ENCODE peak calls at places on chromosomes 4 and X, in nine cellular contexts. U is A549, W is H9, K is IMR-90, Q is MM.1S, O is thoracic aorta, E is left ventricle myocardium inferior, X is endodermal cell, V is keratinocyte. F is an unnamed sample. For H3K4me1, the result is how much of the 10 kb centered on the place peaks cover.

GRCh38 chr4:123785515-123785914 is 388.9 kb downstream of the SPRY1 start:
- DNase-seq in U (no peak), X (peak), W (peak), V (peak), K (peak), Q (no peak), O (no peak), E (peak), F (peak)

GRCh38 chr4:25213327-25213979 is 20.4 kb upstream of the PI4K2B start:
- DNase-seq in W (no peak), U (no peak), Q (no peak), X (no peak), K (no peak), V (no peak), O (no peak), E (no peak), F (no peak)

GRCh38 chrX:82757614-82758013 is 750.5 kb upstream of the POU3F4 start:
- DNase-seq in E (no peak), X (no peak), W (no peak), Q (no peak), V (no peak), O (no peak), U (no peak), K (no peak), F (no peak)

GRCh38 chr4:81844717-81845116 is 373.0 kb upstream of the RASGEF1B start:
- DNase-seq in X (peak), U (peak), V (peak), W (peak), E (peak), O (peak), K (peak), Q (peak), F (peak)

GRCh38 chrX:21885568-21885967 is 29.8 kb downstream of the YY2 start:
- DNase-seq in U (no peak), Q (no peak), X (no peak), E (no peak), K (peak), V (no peak), W (no peak), O (no peak), F (no peak)

GRCh38 chr4:5785806-5786680 is 75.0 kb downstream of the EVC start:
- DNase-seq in W (peak), K (peak), E (no peak), X (no peak), O (no peak), Q (no peak), V (no peak), U (no peak), F (peak)

GRCh38 chr4:121728066-121728465 is 31.3 kb upstream of the ANXA5 start:
- DNase-seq in O (no peak), X (no peak), V (no peak), W (no peak), Q (no peak), E (no peak), K (peak), U (peak), F (no peak)

GRCh38 chrX:134255555-134255954 is 18.6 kb downstream of the CCDC160 start:
- DNase-seq in X (no peak), W (no peak), K (no peak), U (no peak), O (no peak), Q (no peak), E (no peak), V (no peak), F (no peak)

GRCh38 chr4:183369073-183369472 is 46.8 kb upstream of the CLDN24 start:
- DNase-seq in U (no peak), W (no peak), E (no peak), Q (no peak), V (no peak), X (no peak), K (no peak), O (no peak), F (no peak)

GRCh38 chrX:52420824-52421443 is 52.1 kb downstream of the XAGE2 start:
- DNase-seq in O (no peak), X (no peak), Q (no peak), V (no peak), K (peak), W (no peak), U (no peak), E (no peak), F (no peak)

GRCh38 chr4:159035570-159035969 is 67.3 kb upstream of the RAPGEF2 start:
- DNase-seq in Q (peak), K (no peak), U (no peak), X (no peak), O (no peak), W (no peak), E (no peak), V (no peak), F (no peak)

GRCh38 chr4:168683595-168683994 is 186.7 kb downstream of the PALLD start:
- DNase-seq in O (no peak), V (no peak), K (peak), X (no peak), Q (no peak), W (no peak), E (no peak), U (no peak), F (no peak)

GRCh38 chr4:1014395-1015167 is 3.2 kb downstream of the FGFRL1 start:
- DNase-seq in X (no peak), U (no peak), E (no peak), Q (no peak), K (no peak), W (no peak), O (no peak), V (no peak), F (no peak)

GRCh38 chr4:32931475-32931874 is 2211.3 kb downstream of the PCDH7 start:
- DNase-seq in E (no peak), K (no peak), V (no peak), X (no peak), W (no peak), U (no peak), O (no peak), Q (no peak), F (no peak)

GRCh38 chr4:37516057-37516775 is 170.0 kb downstream of the RELL1 start:
- DNase-seq in V (no peak), O (no peak), Q (no peak), E (no peak), W (no peak), K (no peak), X (no peak), U (no peak), F (no peak)

GRCh38 chrX:117628381-117628780 is 488.2 kb downstream of the KLHL13 start:
- DNase-seq in W (no peak), O (no peak), Q (no peak), V (no peak), K (no peak), X (no peak), U (no peak), E (no peak), F (no peak)

GRCh38 chrX:39736219-39737211 is 361.2 kb downstream of the BCOR start:
- DNase-seq in O (peak), U (peak), X (no peak), E (peak), K (peak), W (no peak), V (no peak), Q (no peak), F (peak)

GRCh38 chr4:41102360-41103092 is 111.8 kb downstream of the APBB2 start:
- DNase-seq in Q (no peak), V (no peak), E (no peak), X (no peak), O (no peak), U (no peak), W (no peak), K (no peak), F (no peak)

GRCh38 chrX:15050395-15050794 is 177.2 kb downstream of the MOSPD2 start:
- DNase-seq in Q (no peak), U (no peak), W (no peak), V (no peak), E (no peak), O (no peak), X (no peak), K (no peak), F (no peak)

GRCh38 chrX:41381685-41382084 is 47.7 kb downstream of the DDX3X start:
- DNase-seq in O (no peak), W (peak), E (peak), Q (no peak), U (peak), X (peak), K (peak), V (no peak), F (peak)

GRCh38 chrX:113512700-113513395 is 672.2 kb upstream of the AMOT start:
- DNase-seq in Q (no peak), X (no peak), U (no peak), E (no peak), W (no peak), V (peak), O (no peak), K (peak), F (no peak)

GRCh38 chr4:242121-242848 is 63.0 kb downstream of the ZNF732 start:
- DNase-seq in O (no peak), K (peak), W (peak), V (no peak), Q (peak), U (no peak), X (peak), E (peak), F (peak)

GRCh38 chr4:166042510-166043055 is 169.5 kb downstream of the TLL1 start:
- DNase-seq in E (no peak), O (no peak), K (no peak), U (no peak), X (no peak), V (no peak), W (no peak), Q (no peak), F (peak)

GRCh38 chr4:148964456-148964855 is 522.2 kb upstream of the NR3C2 start:
- DNase-seq in Q (no peak), W (no peak), E (no peak), V (no peak), K (no peak), O (no peak), U (no peak), X (no peak), F (no peak)

GRCh38 chr4:144787365-144788263 is 141.7 kb downstream of the HHIP start:
- DNase-seq in E (no peak), X (no peak), O (no peak), Q (peak), K (peak), U (peak), V (peak), W (no peak), F (no peak)

GRCh38 chr4:15894923-15895411 is 43.6 kb downstream of the FGFBP1 start:
- DNase-seq in O (no peak), X (no peak), U (peak), E (no peak), K (peak), V (no peak), W (no peak), Q (no peak), F (no peak)

GRCh38 chr4:123127218-123127617 is 204.8 kb upstream of the NUDT6 start:
- DNase-seq in K (peak), O (no peak), E (no peak), V (no peak), Q (peak), X (no peak), U (no peak), W (no peak), F (no peak)

DNA sequence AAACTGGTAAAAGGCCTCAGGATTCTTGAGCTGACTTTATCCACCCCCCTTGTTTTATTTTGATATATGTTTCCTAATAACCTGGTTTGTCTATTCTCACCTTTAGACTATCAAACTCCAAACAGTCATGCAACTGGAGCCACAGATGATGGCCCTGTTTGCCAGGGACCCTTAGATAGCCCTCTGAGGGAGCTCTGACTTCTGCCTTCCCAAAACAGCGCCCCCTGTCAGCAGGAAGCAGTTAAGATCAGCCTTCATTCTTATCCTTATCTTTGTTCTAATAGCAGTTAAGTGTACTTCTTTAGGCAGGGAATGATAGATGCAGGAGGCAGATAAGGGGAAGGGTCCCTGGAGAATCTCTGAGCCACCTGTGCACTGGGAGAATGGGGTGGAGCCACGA is 27.5 kb upstream of the CXCL13 start:
- DNase-seq in Q (no peak), K (no peak), W (no peak), X (peak), E (no peak), O (no peak), U (no peak), V (no peak), F (no peak)
- TF ChIP-seq CTCF in Q (peak), K (no peak), W (peak), X (peak), E (no peak), O (no peak), U (no peak), V (peak), F (no peak)

GRCh38 chr4:87037921-87038320 is 103.1 kb downstream of the AFF1 start:
- DNase-seq in Q (no peak), V (no peak), E (no peak), W (no peak), X (no peak), K (no peak), O (no peak), U (no peak), F (no peak)

GRCh38 chr4:87035881-87036509 is 101.2 kb downstream of the AFF1 start:
- DNase-seq in V (no peak), O (no peak), X (no peak), W (no peak), Q (no peak), E (no peak), U (no peak), K (no peak), F (peak)

GRCh38 chr4:87036713-87037112 is 101.9 kb downstream of the AFF1 start:
- DNase-seq in V (no peak), O (no peak), U (no peak), E (no peak), W (no peak), K (no peak), X (no peak), Q (no peak), F (no peak)

GRCh38 chr4:87041142-87041541 is 106.3 kb downstream of the AFF1 start:
- DNase-seq in V (no peak), O (no peak), Q (no peak), U (no peak), K (peak), E (no peak), W (no peak), X (no peak), F (no peak)

DNA sequence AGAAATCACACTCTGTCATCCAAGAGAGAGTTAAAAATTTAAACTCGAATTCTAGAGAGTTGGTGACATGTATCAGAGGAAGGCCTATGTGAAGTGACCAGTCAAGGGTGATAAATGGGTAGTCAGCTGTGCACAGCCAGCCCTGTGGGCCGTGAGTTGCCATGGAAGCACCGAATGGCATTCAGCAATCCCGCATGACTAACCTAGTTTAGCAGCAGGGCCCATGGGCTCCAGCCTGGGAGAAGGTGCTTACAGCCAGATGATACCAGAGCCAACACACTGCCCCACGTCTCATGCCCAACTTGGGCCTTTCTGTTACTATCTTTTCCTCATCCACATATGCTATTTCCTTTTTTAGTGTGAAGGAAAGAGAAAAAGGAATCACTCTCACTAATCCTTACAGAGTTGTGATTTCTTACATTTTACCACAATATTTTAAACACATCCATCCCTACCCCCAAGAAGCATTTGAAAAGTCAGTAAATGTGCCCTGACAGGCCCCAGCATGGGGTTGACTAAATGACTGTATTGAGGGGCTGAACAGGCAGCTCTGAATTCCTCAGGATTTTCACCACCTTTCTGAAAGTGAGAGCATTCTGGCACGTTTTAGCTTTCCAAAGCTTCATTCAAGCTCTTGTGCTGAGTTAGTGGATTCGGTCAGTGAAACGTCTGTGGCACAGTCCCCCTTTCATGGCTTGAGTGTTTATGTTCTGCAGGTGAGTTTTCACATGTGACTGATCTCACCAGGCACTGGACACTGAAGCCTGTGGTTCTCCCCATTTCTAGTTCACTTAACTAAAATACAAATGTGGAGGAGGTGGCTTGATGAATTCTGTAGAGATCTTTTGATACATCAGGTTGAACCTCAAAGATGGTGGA is 104.3 kb downstream of the AFF1 start:
- DNase-seq in Q (no peak), X (peak), W (peak), E (peak), O (peak), V (peak), K (peak), U (peak), F (peak)
- H3K4me1 ChIP-seq in Q (under half), X (under half), W (under half), E (half or more), O (under half), V (under half), K (under half), U (half or more), F (half or more)

DNA sequence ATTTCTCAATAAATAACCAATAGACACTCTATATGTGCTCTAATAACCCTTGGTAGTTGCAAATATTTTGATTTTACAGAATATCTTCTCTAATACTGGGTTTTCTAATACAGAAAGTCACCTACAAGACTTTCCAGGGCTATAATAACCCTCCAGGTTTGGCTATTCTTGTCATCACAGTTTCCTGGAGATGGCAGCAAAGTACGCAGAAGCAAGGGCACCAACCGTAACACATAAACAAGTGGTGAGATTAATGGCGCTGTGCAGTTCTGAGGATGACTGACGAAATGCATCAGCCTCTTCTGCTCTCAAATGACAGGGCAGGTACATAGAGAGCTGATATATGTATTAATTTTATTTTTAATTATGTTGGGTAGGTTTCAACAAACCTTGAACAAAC is 122.4 kb downstream of the C4orf33 start:
- DNase-seq in Q (no peak), E (no peak), U (no peak), K (no peak), O (no peak), X (no peak), W (no peak), V (no peak), F (peak)
- TF ChIP-seq CTCF in Q (no peak), E (peak), U (peak), K (no peak), O (peak), X (peak), W (peak), V (no peak), F (peak)

GRCh38 chr4:3366893-3367775 is 74.3 kb downstream of the RGS12 start:
- DNase-seq in V (no peak), Q (no peak), W (no peak), E (no peak), K (no peak), U (no peak), O (no peak), X (peak), F (no peak)
- H3K4me1 ChIP-seq in V (under half), Q (under half), W (under half), E (under half), K (under half), U (under half), O (under half), X (under half), F (under half)

GRCh38 chr4:157220026-157220881 is at the start of gene GRIA2:
- DNase-seq in O (no peak), U (peak), V (no peak), X (peak), Q (no peak), E (no peak), W (peak), K (peak), F (peak)

GRCh38 chr4:157222764-157223145 is 2.2 kb downstream of the GRIA2 start:
- DNase-seq in V (no peak), O (no peak), K (no peak), E (no peak), U (no peak), X (no peak), Q (no peak), W (no peak), F (no peak)

GRCh38 chr4:157221426-157221894 is 932 bp downstream of the GRIA2 start:
- DNase-seq in Q (no peak), X (no peak), U (no peak), V (no peak), K (no peak), E (no peak), W (no peak), O (no peak), F (no peak)

GRCh38 chr4:157221895-157222763 is 1.6 kb downstream of the GRIA2 start:
- DNase-seq in K (no peak), O (no peak), E (no peak), V (no peak), X (peak), Q (no peak), U (no peak), W (peak), F (no peak)

DNA sequence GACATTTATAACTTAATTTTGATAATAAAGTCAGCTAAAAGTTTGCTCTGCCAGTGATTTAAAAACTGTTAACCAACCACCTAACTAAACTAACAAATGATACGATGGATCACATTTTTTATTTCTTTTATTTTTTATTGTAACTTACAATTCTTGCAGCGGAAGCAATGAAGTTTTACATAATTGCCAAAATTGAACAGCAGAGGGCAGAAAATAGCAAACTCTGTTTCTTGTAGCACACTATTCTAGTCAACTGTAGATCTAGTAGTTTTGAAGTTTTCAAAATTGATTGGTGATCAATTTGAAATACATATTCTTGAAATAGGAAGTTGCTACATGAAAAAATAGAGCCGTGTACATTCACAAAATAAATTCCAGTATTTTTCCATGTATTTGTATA is 2.8 kb upstream of the GRIA2 start:
- DNase-seq in W (no peak), V (no peak), K (peak), X (no peak), E (no peak), Q (peak), O (no peak), U (no peak), F (no peak)
- TF ChIP-seq CTCF in W (peak), V (no peak), K (peak), X (peak), E (peak), Q (peak), O (peak), U (peak), F (peak)

F was measured in heart left ventricle.